ENCODE peak calls at places on chromosomes 7 and 10, in ten cellular contexts. I, R, D, B, O, Z, F, L, N and U are unnamed samples.

GRCh38 chr10:114821915-114822770 is 563 bp downstream of the FHIP2A start:
- DNase-seq in B (no peak), L (peak; percentile 82), I (no peak), F (peak; percentile 40), R (peak; percentile 42), O (peak; percentile 46), D (peak; percentile 29), N (no peak), Z (peak; percentile 27), U (no peak)

GRCh38 chr10:117165557-117166419 is 27.7 kb upstream of the VAX1 start:
- DNase-seq in O (peak; percentile 52), D (no peak), F (peak; percentile 43), B (no peak), Z (peak; percentile 42), R (peak; percentile 47), L (peak; percentile 68), N (no peak), I (peak; percentile 16), U (no peak)

GRCh38 chr7:17500718-17501117 is 202.3 kb downstream of the AHR start:
- DNase-seq in D (no peak), Z (no peak), N (no peak), I (no peak), B (no peak), O (no peak), F (no peak), L (no peak), R (no peak), U (no peak)

GRCh38 chr7:136923111-136923510 is 54.7 kb downstream of the CHRM2 start:
- DNase-seq in Z (no peak), I (no peak), N (no peak), F (no peak), B (no peak), R (peak; percentile 44), O (peak; percentile 92), D (no peak), L (no peak), U (no peak)

GRCh38 chr10:23994459-23995046 is 214.4 kb upstream of the KIAA1217 start:
- DNase-seq in N (no peak), Z (peak; percentile 36), L (peak; percentile 64), O (peak; percentile 77), B (peak; percentile 15), R (peak; percentile 71), I (peak; percentile 7), F (peak; percentile 49), D (peak; percentile 58), U (peak; percentile 6)

GRCh38 chr7:537911-538634 is 18.4 kb upstream of the PDGFA start:
- DNase-seq in B (no peak), L (no peak), Z (no peak), D (peak; percentile 85), R (peak; percentile 84), F (no peak), O (peak; percentile 38), N (no peak), I (no peak), U (no peak)

GRCh38 chr7:41156268-41156667 is 546.6 kb downstream of the INHBA start:
- DNase-seq in R (peak; percentile 31), O (peak; percentile 39), I (no peak), B (no peak), N (no peak), L (no peak), D (no peak), F (no peak), Z (no peak), U (no peak)

GRCh38 chr7:40922316-40922670 is 780.6 kb downstream of the INHBA start:
- DNase-seq in L (no peak), N (no peak), Z (no peak), F (no peak), R (peak; percentile 84), I (no peak), O (peak; percentile 52), D (no peak), B (no peak), U (no peak)